ENCODE peak calls at places on chromosomes 11 and 22, in four cellular contexts. One of them, this sample, is unnamed.

GRCh38 chr11:117879516-117880480 is 3.3 kb upstream of the FXYD6 start:
- DNase-seq in IMR-90: no peak
- DNase-seq in K562: no peak
- DNase-seq in H1: no peak
- DNase-seq in this sample: no peak

GRCh38 chr11:113376156-113376555 is 11.4 kb upstream of the ANKK1 start:
- DNase-seq in IMR-90: peak
- DNase-seq in K562: no peak
- DNase-seq in H1: no peak
- DNase-seq in this sample: no peak

GRCh38 chr22:29625090-29625825 is 21.8 kb downstream of the NF2 start:
- DNase-seq in IMR-90: peak
- DNase-seq in K562: peak
- DNase-seq in H1: no peak
- DNase-seq in this sample: no peak

GRCh38 chr11:43852057-43852636 is 28.5 kb upstream of the ALKBH3 start:
- DNase-seq in IMR-90: peak
- DNase-seq in K562: peak
- DNase-seq in H1: peak
- DNase-seq in this sample: peak

GRCh38 chr11:117097567-117098268 is 510 bp downstream of the SIK3 start:
- DNase-seq in IMR-90: no peak
- DNase-seq in K562: peak
- DNase-seq in H1: no peak
- DNase-seq in this sample: no peak

GRCh38 chr11:110982214-110982613 is 263.3 kb upstream of the POU2AF2 start:
- DNase-seq in IMR-90: no peak
- DNase-seq in K562: no peak
- DNase-seq in H1: no peak
- DNase-seq in this sample: no peak

GRCh38 chr11:118002010-118002540 is 15.9 kb downstream of the IL10RA start:
- DNase-seq in IMR-90: no peak
- DNase-seq in K562: peak
- DNase-seq in H1: no peak
- DNase-seq in this sample: no peak

GRCh38 chr22:27416553-27417427 is 384.8 kb downstream of the MN1 start:
- DNase-seq in IMR-90: peak
- DNase-seq in K562: no peak
- DNase-seq in H1: peak
- DNase-seq in this sample: no peak

GRCh38 chr22:30829901-30830550 is 135.4 kb downstream of the OSBP2 start:
- DNase-seq in IMR-90: peak
- DNase-seq in K562: no peak
- DNase-seq in H1: no peak
- DNase-seq in this sample: no peak

GRCh38 chr22:30828187-30829155 is 133.8 kb downstream of the OSBP2 start:
- DNase-seq in IMR-90: no peak
- DNase-seq in K562: no peak
- DNase-seq in H1: no peak
- DNase-seq in this sample: no peak

GRCh38 chr22:30833328-30833727 is 135.2 kb downstream of the MORC2 start:
- DNase-seq in IMR-90: no peak
- DNase-seq in K562: no peak
- DNase-seq in H1: no peak
- DNase-seq in this sample: no peak

GRCh38 chr22:30832407-30832987 is 136.1 kb downstream of the MORC2 start:
- DNase-seq in IMR-90: no peak
- DNase-seq in K562: no peak
- DNase-seq in H1: no peak
- DNase-seq in this sample: no peak

DNA sequence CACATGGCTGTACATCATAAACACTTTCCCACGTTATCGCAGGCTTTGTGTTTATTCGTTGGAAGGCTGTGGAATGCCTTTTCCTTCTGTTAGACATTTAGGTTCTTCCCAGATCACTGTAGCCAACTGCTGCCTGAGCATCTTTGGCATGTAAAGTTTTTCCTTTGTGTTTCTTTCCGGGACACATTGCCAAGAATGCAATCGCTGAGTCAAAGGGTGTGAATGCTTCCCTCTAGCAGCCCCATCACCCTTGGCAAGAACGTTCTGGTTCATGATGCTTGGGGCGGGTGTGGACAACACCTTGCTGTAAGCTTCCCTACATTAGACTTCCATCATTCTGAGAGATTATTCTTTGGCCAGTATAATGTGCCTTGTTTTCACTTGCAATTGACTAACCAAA is 136.2 kb downstream of the OSBP2 start:
- DNase-seq in IMR-90: peak
- DNase-seq in K562: no peak
- DNase-seq in H1: no peak
- DNase-seq in this sample: no peak
- TF ChIP-seq CHD1 in IMR-90: no peak
- TF ChIP-seq CHD1 in K562: no peak
- TF ChIP-seq CHD1 in H1: no peak
- TF ChIP-seq CHD1 in this sample: no peak

GRCh38 chr11:65426839-65427690 is 4.5 kb downstream of the NEAT1 start:
- DNase-seq in IMR-90: peak
- DNase-seq in K562: peak
- DNase-seq in H1: no peak
- DNase-seq in this sample: no peak
- TF ChIP-seq CHD1 in IMR-90: peak
- TF ChIP-seq CHD1 in K562: no peak
- TF ChIP-seq CHD1 in H1: no peak
- TF ChIP-seq CHD1 in this sample: no peak

DNA sequence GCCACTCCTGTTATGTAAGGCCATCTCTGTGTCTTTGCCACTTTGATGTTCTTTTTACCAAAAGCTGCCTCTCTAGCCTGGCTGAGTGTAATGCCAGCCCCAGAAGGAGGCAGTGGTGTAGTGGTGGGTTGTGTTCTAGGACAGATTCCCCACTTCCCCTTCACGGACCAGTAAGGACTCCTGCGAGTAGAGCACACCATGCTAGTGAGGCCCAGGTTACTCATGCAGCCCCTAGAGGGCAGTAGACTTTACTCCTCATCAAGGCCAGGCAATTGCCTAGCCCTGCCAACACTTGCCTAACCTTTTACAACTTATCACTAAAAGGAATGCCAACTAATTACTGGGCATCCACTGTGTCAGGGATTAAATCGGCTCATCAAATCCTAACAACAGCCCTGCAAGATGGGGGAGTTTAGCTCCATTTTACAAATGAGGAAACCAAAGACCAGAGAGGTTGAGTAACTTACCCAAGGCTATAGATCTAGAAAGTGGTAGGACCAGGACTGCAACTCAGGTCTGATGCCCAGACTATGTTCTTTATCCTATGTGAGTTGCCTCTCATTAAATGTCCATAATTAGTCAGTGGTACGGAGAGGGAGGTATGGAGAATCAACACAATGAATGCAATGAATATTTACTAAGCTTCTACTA is 75.3 kb downstream of the APIP start:
- DNase-seq in IMR-90: peak
- DNase-seq in K562: peak
- DNase-seq in H1: no peak
- DNase-seq in this sample: no peak
- TF ChIP-seq CHD1 in IMR-90: no peak
- TF ChIP-seq CHD1 in K562: no peak
- TF ChIP-seq CHD1 in H1: no peak
- TF ChIP-seq CHD1 in this sample: no peak

GRCh38 chr11:86938203-86938899 is 16.8 kb downstream of the FZD4 start:
- DNase-seq in IMR-90: no peak
- DNase-seq in K562: peak
- DNase-seq in H1: no peak
- DNase-seq in this sample: no peak

GRCh38 chr11:86941077-86941870 is 13.9 kb downstream of the FZD4 start:
- DNase-seq in IMR-90: peak
- DNase-seq in K562: no peak
- DNase-seq in H1: no peak
- DNase-seq in this sample: no peak

GRCh38 chr11:86938900-86939880 is 16.0 kb downstream of the FZD4 start:
- DNase-seq in IMR-90: peak
- DNase-seq in K562: peak
- DNase-seq in H1: no peak
- DNase-seq in this sample: no peak

GRCh38 chr11:86941871-86942208 is 13.4 kb downstream of the FZD4 start:
- DNase-seq in IMR-90: no peak
- DNase-seq in K562: no peak
- DNase-seq in H1: no peak
- DNase-seq in this sample: no peak

GRCh38 chr11:86940122-86940777 is 14.9 kb downstream of the FZD4 start:
- DNase-seq in IMR-90: peak
- DNase-seq in K562: peak
- DNase-seq in H1: no peak
- DNase-seq in this sample: no peak
- TF ChIP-seq CHD1 in IMR-90: no peak
- TF ChIP-seq CHD1 in K562: no peak
- TF ChIP-seq CHD1 in H1: no peak
- TF ChIP-seq CHD1 in this sample: no peak

DNA sequence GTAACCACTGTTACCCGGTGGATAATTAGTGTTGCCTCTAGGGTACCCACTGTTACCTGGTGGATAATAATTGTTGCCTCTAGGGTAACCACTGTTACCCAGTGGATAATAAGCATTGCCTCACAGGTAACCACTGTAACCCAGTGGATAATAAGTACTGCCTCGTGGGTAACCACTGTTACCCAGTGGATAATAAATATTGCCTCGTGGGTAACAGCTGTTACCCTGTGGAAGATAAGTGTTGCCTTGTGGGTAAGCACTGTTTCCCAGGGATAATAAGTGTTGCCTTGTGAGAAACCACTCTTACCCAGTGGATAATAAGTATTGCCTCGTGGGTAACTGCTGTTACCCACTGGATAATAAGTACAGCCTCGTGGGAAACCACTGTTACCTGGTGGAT is 9.3 kb upstream of the NXPE4 start:
- DNase-seq in IMR-90: no peak
- DNase-seq in K562: no peak
- DNase-seq in H1: no peak
- DNase-seq in this sample: no peak
- TF ChIP-seq CHD1 in IMR-90: no peak
- TF ChIP-seq CHD1 in K562: no peak
- TF ChIP-seq CHD1 in H1: no peak
- TF ChIP-seq CHD1 in this sample: no peak

This sample was measured in GM12878.